ENCODE peak calls at places on chromosomes 13 and 19, in ten cellular contexts. One of them, this sample, is unnamed.

GRCh38 chr19:4654437-4655361 is 15.4 kb downstream of the TNFAIP8L1 start:
- ATAC-seq in HepG2: peak; percentile 22
- ATAC-seq in activated T-cell treated with anti-CD3 and anti-CD28 coated beads, Interleukin-2, amount 50 U/mL, for 4 hours: no peak
- ATAC-seq in stimulated activated naive CD8-positive, alpha-beta T cell treated with anti-CD3 and anti-CD28 coated beads, Interleukin-15, Interleukin-2, amounts not matched to agents 100 U/mL and 50 U/mL, for 24 hours: no peak
- ATAC-seq in heart right ventricle: peak; percentile 14
- ATAC-seq in foreskin keratinocyte: no peak
- ATAC-seq in aorta: no peak
- ATAC-seq in gastrocnemius medialis: peak; percentile 33
- ATAC-seq in effector memory CD8-positive, alpha-beta T cell: no peak
- ATAC-seq in right cardiac atrium: no peak
- ATAC-seq in this sample: no peak

GRCh38 chr13:56396318-56396717 is 744.4 kb upstream of the PRR20A start:
- ATAC-seq in HepG2: no peak
- ATAC-seq in activated T-cell treated with anti-CD3 and anti-CD28 coated beads, Interleukin-2, amount 50 U/mL, for 4 hours: no peak
- ATAC-seq in stimulated activated naive CD8-positive, alpha-beta T cell treated with anti-CD3 and anti-CD28 coated beads, Interleukin-15, Interleukin-2, amounts not matched to agents 100 U/mL and 50 U/mL, for 24 hours: no peak
- ATAC-seq in heart right ventricle: no peak
- ATAC-seq in foreskin keratinocyte: no peak
- ATAC-seq in aorta: no peak
- ATAC-seq in gastrocnemius medialis: no peak
- ATAC-seq in effector memory CD8-positive, alpha-beta T cell: no peak
- ATAC-seq in right cardiac atrium: no peak
- ATAC-seq in this sample: no peak

GRCh38 chr13:97537110-97537509 is 103.1 kb downstream of the RAP2A start:
- ATAC-seq in HepG2: no peak
- ATAC-seq in activated T-cell treated with anti-CD3 and anti-CD28 coated beads, Interleukin-2, amount 50 U/mL, for 4 hours: peak; percentile 48
- ATAC-seq in stimulated activated naive CD8-positive, alpha-beta T cell treated with anti-CD3 and anti-CD28 coated beads, Interleukin-15, Interleukin-2, amounts not matched to agents 100 U/mL and 50 U/mL, for 24 hours: no peak
- ATAC-seq in heart right ventricle: no peak
- ATAC-seq in foreskin keratinocyte: no peak
- ATAC-seq in aorta: no peak
- ATAC-seq in gastrocnemius medialis: no peak
- ATAC-seq in effector memory CD8-positive, alpha-beta T cell: no peak
- ATAC-seq in right cardiac atrium: no peak
- ATAC-seq in this sample: peak; percentile 34

GRCh38 chr13:35953537-35954206 is 177.5 kb downstream of the DCLK1 start:
- ATAC-seq in HepG2: peak; percentile 82
- ATAC-seq in activated T-cell treated with anti-CD3 and anti-CD28 coated beads, Interleukin-2, amount 50 U/mL, for 4 hours: no peak
- ATAC-seq in stimulated activated naive CD8-positive, alpha-beta T cell treated with anti-CD3 and anti-CD28 coated beads, Interleukin-15, Interleukin-2, amounts not matched to agents 100 U/mL and 50 U/mL, for 24 hours: no peak
- ATAC-seq in heart right ventricle: peak; percentile 95
- ATAC-seq in foreskin keratinocyte: peak; percentile 75
- ATAC-seq in aorta: peak; percentile 88
- ATAC-seq in gastrocnemius medialis: peak; percentile 90
- ATAC-seq in effector memory CD8-positive, alpha-beta T cell: no peak
- ATAC-seq in right cardiac atrium: peak; percentile 91
- ATAC-seq in this sample: no peak

GRCh38 chr13:98451676-98452105 is 125.2 kb downstream of the STK24 start:
- ATAC-seq in HepG2: peak; percentile 1
- ATAC-seq in activated T-cell treated with anti-CD3 and anti-CD28 coated beads, Interleukin-2, amount 50 U/mL, for 4 hours: no peak
- ATAC-seq in stimulated activated naive CD8-positive, alpha-beta T cell treated with anti-CD3 and anti-CD28 coated beads, Interleukin-15, Interleukin-2, amounts not matched to agents 100 U/mL and 50 U/mL, for 24 hours: no peak
- ATAC-seq in heart right ventricle: no peak
- ATAC-seq in foreskin keratinocyte: no peak
- ATAC-seq in aorta: peak; percentile 80
- ATAC-seq in gastrocnemius medialis: no peak
- ATAC-seq in effector memory CD8-positive, alpha-beta T cell: no peak
- ATAC-seq in right cardiac atrium: peak; percentile 66
- ATAC-seq in this sample: no peak

GRCh38 chr19:7679771-7680605 is 645 bp upstream of the TRAPPC5 start:
- ATAC-seq in HepG2: no peak
- ATAC-seq in activated T-cell treated with anti-CD3 and anti-CD28 coated beads, Interleukin-2, amount 50 U/mL, for 4 hours: no peak
- ATAC-seq in stimulated activated naive CD8-positive, alpha-beta T cell treated with anti-CD3 and anti-CD28 coated beads, Interleukin-15, Interleukin-2, amounts not matched to agents 100 U/mL and 50 U/mL, for 24 hours: no peak
- ATAC-seq in heart right ventricle: no peak
- ATAC-seq in foreskin keratinocyte: peak; percentile 12
- ATAC-seq in aorta: no peak
- ATAC-seq in gastrocnemius medialis: no peak
- ATAC-seq in effector memory CD8-positive, alpha-beta T cell: no peak
- ATAC-seq in right cardiac atrium: no peak
- ATAC-seq in this sample: no peak

GRCh38 chr13:22505489-22505888 is 675.3 kb upstream of the SGCG start:
- ATAC-seq in HepG2: no peak
- ATAC-seq in activated T-cell treated with anti-CD3 and anti-CD28 coated beads, Interleukin-2, amount 50 U/mL, for 4 hours: no peak
- ATAC-seq in stimulated activated naive CD8-positive, alpha-beta T cell treated with anti-CD3 and anti-CD28 coated beads, Interleukin-15, Interleukin-2, amounts not matched to agents 100 U/mL and 50 U/mL, for 24 hours: no peak
- ATAC-seq in heart right ventricle: no peak
- ATAC-seq in foreskin keratinocyte: no peak
- ATAC-seq in aorta: no peak
- ATAC-seq in gastrocnemius medialis: no peak
- ATAC-seq in effector memory CD8-positive, alpha-beta T cell: no peak
- ATAC-seq in right cardiac atrium: no peak
- ATAC-seq in this sample: no peak

GRCh38 chr13:50340146-50340545 is 324.9 kb downstream of the KCNRG start:
- ATAC-seq in HepG2: no peak
- ATAC-seq in activated T-cell treated with anti-CD3 and anti-CD28 coated beads, Interleukin-2, amount 50 U/mL, for 4 hours: no peak
- ATAC-seq in stimulated activated naive CD8-positive, alpha-beta T cell treated with anti-CD3 and anti-CD28 coated beads, Interleukin-15, Interleukin-2, amounts not matched to agents 100 U/mL and 50 U/mL, for 24 hours: no peak
- ATAC-seq in heart right ventricle: no peak
- ATAC-seq in foreskin keratinocyte: no peak
- ATAC-seq in aorta: no peak
- ATAC-seq in gastrocnemius medialis: no peak
- ATAC-seq in effector memory CD8-positive, alpha-beta T cell: no peak
- ATAC-seq in right cardiac atrium: no peak
- ATAC-seq in this sample: no peak

GRCh38 chr13:52651880-52652169 is 811 bp upstream of the SUGT1 start:
- ATAC-seq in HepG2: peak; percentile 35
- ATAC-seq in activated T-cell treated with anti-CD3 and anti-CD28 coated beads, Interleukin-2, amount 50 U/mL, for 4 hours: no peak
- ATAC-seq in stimulated activated naive CD8-positive, alpha-beta T cell treated with anti-CD3 and anti-CD28 coated beads, Interleukin-15, Interleukin-2, amounts not matched to agents 100 U/mL and 50 U/mL, for 24 hours: peak; percentile 2
- ATAC-seq in heart right ventricle: peak; percentile 3
- ATAC-seq in foreskin keratinocyte: peak; percentile 8
- ATAC-seq in aorta: peak; percentile 50
- ATAC-seq in gastrocnemius medialis: peak; percentile 43
- ATAC-seq in effector memory CD8-positive, alpha-beta T cell: no peak
- ATAC-seq in right cardiac atrium: peak; percentile 65
- ATAC-seq in this sample: peak; percentile 38

GRCh38 chr13:34246511-34246910 is 428.6 kb downstream of the RFC3 start:
- ATAC-seq in HepG2: no peak
- ATAC-seq in activated T-cell treated with anti-CD3 and anti-CD28 coated beads, Interleukin-2, amount 50 U/mL, for 4 hours: no peak
- ATAC-seq in stimulated activated naive CD8-positive, alpha-beta T cell treated with anti-CD3 and anti-CD28 coated beads, Interleukin-15, Interleukin-2, amounts not matched to agents 100 U/mL and 50 U/mL, for 24 hours: no peak
- ATAC-seq in heart right ventricle: no peak
- ATAC-seq in foreskin keratinocyte: peak; percentile 85
- ATAC-seq in aorta: no peak
- ATAC-seq in gastrocnemius medialis: no peak
- ATAC-seq in effector memory CD8-positive, alpha-beta T cell: no peak
- ATAC-seq in right cardiac atrium: no peak
- ATAC-seq in this sample: no peak

GRCh38 chr13:103006706-103007426 is 59.4 kb downstream of the SLC10A2 start:
- ATAC-seq in HepG2: no peak
- ATAC-seq in activated T-cell treated with anti-CD3 and anti-CD28 coated beads, Interleukin-2, amount 50 U/mL, for 4 hours: no peak
- ATAC-seq in stimulated activated naive CD8-positive, alpha-beta T cell treated with anti-CD3 and anti-CD28 coated beads, Interleukin-15, Interleukin-2, amounts not matched to agents 100 U/mL and 50 U/mL, for 24 hours: no peak
- ATAC-seq in heart right ventricle: no peak
- ATAC-seq in foreskin keratinocyte: no peak
- ATAC-seq in aorta: no peak
- ATAC-seq in gastrocnemius medialis: no peak
- ATAC-seq in effector memory CD8-positive, alpha-beta T cell: no peak
- ATAC-seq in right cardiac atrium: no peak
- ATAC-seq in this sample: no peak

GRCh38 chr19:2413629-2414028 is 13.8 kb downstream of the TIMM13 start:
- ATAC-seq in HepG2: no peak
- ATAC-seq in activated T-cell treated with anti-CD3 and anti-CD28 coated beads, Interleukin-2, amount 50 U/mL, for 4 hours: no peak
- ATAC-seq in stimulated activated naive CD8-positive, alpha-beta T cell treated with anti-CD3 and anti-CD28 coated beads, Interleukin-15, Interleukin-2, amounts not matched to agents 100 U/mL and 50 U/mL, for 24 hours: no peak
- ATAC-seq in heart right ventricle: peak; percentile 11
- ATAC-seq in foreskin keratinocyte: no peak
- ATAC-seq in aorta: no peak
- ATAC-seq in gastrocnemius medialis: no peak
- ATAC-seq in effector memory CD8-positive, alpha-beta T cell: no peak
- ATAC-seq in right cardiac atrium: no peak
- ATAC-seq in this sample: no peak

GRCh38 chr19:45574526-45574925 is 10.1 kb downstream of the OPA3 start:
- ATAC-seq in HepG2: no peak
- ATAC-seq in activated T-cell treated with anti-CD3 and anti-CD28 coated beads, Interleukin-2, amount 50 U/mL, for 4 hours: no peak
- ATAC-seq in stimulated activated naive CD8-positive, alpha-beta T cell treated with anti-CD3 and anti-CD28 coated beads, Interleukin-15, Interleukin-2, amounts not matched to agents 100 U/mL and 50 U/mL, for 24 hours: no peak
- ATAC-seq in heart right ventricle: peak; percentile 36
- ATAC-seq in foreskin keratinocyte: no peak
- ATAC-seq in aorta: no peak
- ATAC-seq in gastrocnemius medialis: no peak
- ATAC-seq in effector memory CD8-positive, alpha-beta T cell: no peak
- ATAC-seq in right cardiac atrium: peak; percentile 75
- ATAC-seq in this sample: no peak

GRCh38 chr19:3024870-3025515 is 4.1 kb downstream of the TLE2 start:
- ATAC-seq in HepG2: peak; percentile 56
- ATAC-seq in activated T-cell treated with anti-CD3 and anti-CD28 coated beads, Interleukin-2, amount 50 U/mL, for 4 hours: peak; percentile 33
- ATAC-seq in stimulated activated naive CD8-positive, alpha-beta T cell treated with anti-CD3 and anti-CD28 coated beads, Interleukin-15, Interleukin-2, amounts not matched to agents 100 U/mL and 50 U/mL, for 24 hours: peak; percentile 7
- ATAC-seq in heart right ventricle: no peak
- ATAC-seq in foreskin keratinocyte: no peak
- ATAC-seq in aorta: no peak
- ATAC-seq in gastrocnemius medialis: no peak
- ATAC-seq in effector memory CD8-positive, alpha-beta T cell: no peak
- ATAC-seq in right cardiac atrium: peak; percentile 20
- ATAC-seq in this sample: peak; percentile 31

This sample was measured in activated T-helper 17 cell treated with anti-CD3 and anti-CD28 coated beads, Interleukin-2, amount 50 U/mL, for 72 hours.